ENCODE peak calls at places on chromosomes 4 and X, in four cellular contexts. One of them, this sample, is unnamed.

GRCh38 chr4:29970626-29971025 is 749.5 kb upstream of the PCDH7 start:
- DNase-seq in K562: no peak
- DNase-seq in HepG2: no peak
- DNase-seq in GM12878: no peak
- DNase-seq in this sample: peak

GRCh38 chrX:153766098-153766817 is 2.2 kb downstream of the PLXNB3 start:
- DNase-seq in HepG2: peak
- DNase-seq in GM12878: no peak
- DNase-seq in K562: peak
- DNase-seq in this sample: no peak

GRCh38 chr4:53595204-53595603 is 3.9 kb upstream of the LNX1 start:
- DNase-seq in HepG2: no peak
- DNase-seq in K562: no peak
- DNase-seq in GM12878: no peak
- DNase-seq in this sample: no peak

GRCh38 chrX:40501456-40501855 is 79.3 kb upstream of the ATP6AP2 start:
- DNase-seq in K562: no peak
- DNase-seq in GM12878: no peak
- DNase-seq in HepG2: no peak
- DNase-seq in this sample: no peak

GRCh38 chr4:69760455-69760854 is at the start of gene SULT1B1:
- DNase-seq in HepG2: no peak
- DNase-seq in GM12878: no peak
- DNase-seq in K562: no peak
- DNase-seq in this sample: no peak

GRCh38 chrX:150086371-150086770 is 148.1 kb upstream of the EOLA2 start:
- DNase-seq in HepG2: peak
- DNase-seq in GM12878: no peak
- DNase-seq in K562: no peak
- DNase-seq in this sample: no peak

GRCh38 chr4:61200195-61200990 is at the start of gene ADGRL3:
- DNase-seq in K562: peak
- DNase-seq in GM12878: no peak
- DNase-seq in HepG2: no peak
- DNase-seq in this sample: peak

GRCh38 chr4:15213415-15213814 is 211.1 kb downstream of the CPEB2 start:
- DNase-seq in HepG2: no peak
- DNase-seq in GM12878: no peak
- DNase-seq in K562: no peak
- DNase-seq in this sample: no peak

GRCh38 chr4:38111717-38112116 is 151.5 kb downstream of the PTTG2 start:
- DNase-seq in K562: no peak
- DNase-seq in GM12878: no peak
- DNase-seq in HepG2: no peak
- DNase-seq in this sample: no peak

GRCh38 chr4:38948551-38948950 is 80.9 kb downstream of the FAM114A1 start:
- DNase-seq in HepG2: no peak
- DNase-seq in GM12878: no peak
- DNase-seq in K562: no peak
- DNase-seq in this sample: no peak

GRCh38 chr4:41334182-41334581 is 77.5 kb downstream of the UCHL1 start:
- DNase-seq in GM12878: no peak
- DNase-seq in K562: no peak
- DNase-seq in HepG2: no peak
- DNase-seq in this sample: no peak

GRCh38 chr4:24497221-24497620 is 87.1 kb downstream of the DHX15 start:
- DNase-seq in K562: no peak
- DNase-seq in GM12878: no peak
- DNase-seq in HepG2: no peak
- DNase-seq in this sample: no peak

GRCh38 chr4:25879991-25880641 is 17.3 kb upstream of the SEL1L3 start:
- DNase-seq in K562: no peak
- DNase-seq in HepG2: no peak
- DNase-seq in GM12878: no peak
- DNase-seq in this sample: no peak

GRCh38 chrX:19599253-19599652 is 83.9 kb upstream of the MAP3K15 start:
- DNase-seq in HepG2: no peak
- DNase-seq in GM12878: no peak
- DNase-seq in K562: no peak
- DNase-seq in this sample: no peak

GRCh38 chrX:134745636-134746378 is 87.5 kb upstream of the PLAC1 start:
- DNase-seq in GM12878: no peak
- DNase-seq in HepG2: no peak
- DNase-seq in K562: no peak
- DNase-seq in this sample: no peak

GRCh38 chr4:105291920-105292319 is 145.2 kb downstream of the TET2 start:
- DNase-seq in K562: no peak
- DNase-seq in GM12878: no peak
- DNase-seq in HepG2: no peak
- DNase-seq in this sample: no peak

GRCh38 chr4:110032603-110033002 is 119.9 kb downstream of the EGF start:
- DNase-seq in K562: no peak
- DNase-seq in HepG2: no peak
- DNase-seq in GM12878: no peak
- DNase-seq in this sample: no peak

GRCh38 chr4:42167709-42168108 is 15.3 kb upstream of the BEND4 start:
- DNase-seq in GM12878: peak
- DNase-seq in K562: no peak
- DNase-seq in HepG2: no peak
- DNase-seq in this sample: no peak

GRCh38 chr4:12852338-12853307 is 631.5 kb downstream of the RAB28 start:
- DNase-seq in HepG2: peak
- DNase-seq in GM12878: no peak
- DNase-seq in K562: peak
- DNase-seq in this sample: peak

GRCh38 chr4:169033660-169034059 is 23.6 kb upstream of the CBR4 start:
- DNase-seq in HepG2: no peak
- DNase-seq in K562: peak
- DNase-seq in GM12878: no peak
- DNase-seq in this sample: peak

GRCh38 chr4:26731342-26731741 is 129.3 kb upstream of the STIM2 start:
- DNase-seq in HepG2: no peak
- DNase-seq in GM12878: peak
- DNase-seq in K562: no peak
- DNase-seq in this sample: no peak

GRCh38 chr4:92172203-92172602 is 131.6 kb upstream of the GRID2 start:
- DNase-seq in HepG2: no peak
- DNase-seq in K562: no peak
- DNase-seq in GM12878: no peak
- DNase-seq in this sample: no peak

GRCh38 chr4:182698212-182698611 is 219.0 kb downstream of the DCTD start:
- DNase-seq in K562: no peak
- DNase-seq in HepG2: no peak
- DNase-seq in GM12878: no peak
- DNase-seq in this sample: no peak

GRCh38 chr4:7144374-7145290 is 47.7 kb upstream of the SORCS2 start:
- DNase-seq in K562: no peak
- DNase-seq in HepG2: no peak
- DNase-seq in GM12878: no peak
- DNase-seq in this sample: no peak

GRCh38 chr4:99945718-99946345 is 586 bp downstream of the DNAJB14 start:
- DNase-seq in GM12878: no peak
- DNase-seq in HepG2: peak
- DNase-seq in K562: peak
- DNase-seq in this sample: peak

GRCh38 chrX:107823456-107823855 is 2.2 kb upstream of the MID2 start:
- DNase-seq in GM12878: no peak
- DNase-seq in HepG2: no peak
- DNase-seq in K562: no peak
- DNase-seq in this sample: no peak

GRCh38 chrX:115226929-115227328 is 7.0 kb downstream of the LRCH2 start:
- DNase-seq in GM12878: no peak
- DNase-seq in K562: no peak
- DNase-seq in HepG2: peak
- DNase-seq in this sample: no peak

GRCh38 chr4:176191974-176192373 is 3.4 kb downstream of the SPATA4 start:
- DNase-seq in K562: no peak
- DNase-seq in HepG2: no peak
- DNase-seq in GM12878: no peak
- DNase-seq in this sample: no peak

GRCh38 chrX:8730812-8731578 is 942 bp downstream of the ANOS1 start:
- DNase-seq in GM12878: no peak
- DNase-seq in HepG2: no peak
- DNase-seq in K562: no peak
- DNase-seq in this sample: no peak

GRCh38 chr4:130738233-130738632 is 1642.3 kb downstream of the C4orf33 start:
- DNase-seq in K562: no peak
- DNase-seq in GM12878: no peak
- DNase-seq in HepG2: no peak
- DNase-seq in this sample: no peak

GRCh38 chr4:15691346-15692140 is 9.9 kb downstream of the FAM200B start:
- DNase-seq in K562: no peak
- DNase-seq in HepG2: peak
- DNase-seq in GM12878: no peak
- DNase-seq in this sample: no peak

GRCh38 chr4:184259866-184260265 is 42.2 kb upstream of the ENPP6 start:
- DNase-seq in K562: no peak
- DNase-seq in GM12878: no peak
- DNase-seq in HepG2: no peak
- DNase-seq in this sample: no peak

GRCh38 chr4:1721666-1722550 is 587 bp downstream of the TACC3 start:
- DNase-seq in HepG2: no peak
- DNase-seq in GM12878: no peak
- DNase-seq in K562: peak
- DNase-seq in this sample: no peak

GRCh38 chr4:1720163-1720983 is 750 bp downstream of the TMEM129 start:
- DNase-seq in HepG2: no peak
- DNase-seq in K562: peak
- DNase-seq in GM12878: no peak
- DNase-seq in this sample: no peak

GRCh38 chr4:1722551-1723071 is 1.3 kb downstream of the TACC3 start:
- DNase-seq in HepG2: no peak
- DNase-seq in GM12878: no peak
- DNase-seq in K562: no peak
- DNase-seq in this sample: no peak

GRCh38 chr4:1723131-1723801 is 1.9 kb downstream of the TACC3 start:
- DNase-seq in GM12878: no peak
- DNase-seq in K562: no peak
- DNase-seq in HepG2: no peak
- DNase-seq in this sample: no peak

DNA sequence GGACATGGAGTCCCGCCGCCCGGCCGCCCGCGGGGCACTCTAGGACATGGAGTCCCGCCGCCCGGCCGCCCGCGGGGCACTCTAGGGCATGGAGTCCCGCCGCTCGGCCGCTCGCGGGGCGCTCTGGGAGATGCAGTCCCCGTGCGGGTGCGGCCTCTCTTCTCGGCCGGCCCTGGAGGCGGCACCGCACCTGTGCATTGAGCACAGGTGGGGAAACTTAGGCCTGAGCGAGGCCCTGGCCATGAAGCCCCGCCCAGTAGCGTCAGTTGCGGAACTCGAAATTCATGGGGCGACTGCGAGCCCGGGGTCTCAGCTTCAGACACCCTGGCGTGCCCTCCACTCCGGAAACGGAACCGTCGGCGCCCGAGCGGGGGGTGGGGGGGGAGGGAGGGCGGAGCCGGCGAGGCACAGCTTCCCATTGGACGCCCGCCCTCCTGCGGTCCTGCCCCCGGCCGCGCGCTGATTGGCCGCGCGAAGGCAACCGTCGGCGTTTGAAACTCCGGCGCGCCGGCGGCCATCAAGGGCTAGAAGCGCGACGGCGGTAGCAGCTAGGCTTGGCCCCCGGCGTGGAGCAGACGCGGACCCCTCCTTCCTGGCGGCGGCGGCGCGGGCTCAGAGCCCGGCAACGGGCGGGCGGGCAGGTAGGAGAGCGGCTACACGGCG is at the start of the genes TACC3 and TMEM129:
- DNase-seq in HepG2: peak
- DNase-seq in GM12878: peak
- DNase-seq in K562: peak
- DNase-seq in this sample: peak
- TF ChIP-seq BHLHE40 in HepG2: peak
- TF ChIP-seq BHLHE40 in GM12878: no peak
- TF ChIP-seq BHLHE40 in K562: no peak
- TF ChIP-seq BHLHE40 in this sample: no peak

GRCh38 chr4:98261291-98262271 is at the start of gene RAP1GDS1:
- DNase-seq in HepG2: peak
- DNase-seq in K562: peak
- DNase-seq in GM12878: no peak
- DNase-seq in this sample: peak
- TF ChIP-seq SP1 in HepG2: no peak
- TF ChIP-seq SP1 in K562: no peak
- TF ChIP-seq SP1 in GM12878: no peak
- TF ChIP-seq SP1 in this sample: no peak

GRCh38 chr4:108049406-108049805 is 59.7 kb downstream of the HADH start:
- DNase-seq in HepG2: no peak
- DNase-seq in GM12878: no peak
- DNase-seq in K562: no peak
- DNase-seq in this sample: no peak
- TF ChIP-seq BHLHE40 in HepG2: no peak
- TF ChIP-seq BHLHE40 in GM12878: no peak
- TF ChIP-seq BHLHE40 in K562: no peak
- TF ChIP-seq BHLHE40 in this sample: no peak

DNA sequence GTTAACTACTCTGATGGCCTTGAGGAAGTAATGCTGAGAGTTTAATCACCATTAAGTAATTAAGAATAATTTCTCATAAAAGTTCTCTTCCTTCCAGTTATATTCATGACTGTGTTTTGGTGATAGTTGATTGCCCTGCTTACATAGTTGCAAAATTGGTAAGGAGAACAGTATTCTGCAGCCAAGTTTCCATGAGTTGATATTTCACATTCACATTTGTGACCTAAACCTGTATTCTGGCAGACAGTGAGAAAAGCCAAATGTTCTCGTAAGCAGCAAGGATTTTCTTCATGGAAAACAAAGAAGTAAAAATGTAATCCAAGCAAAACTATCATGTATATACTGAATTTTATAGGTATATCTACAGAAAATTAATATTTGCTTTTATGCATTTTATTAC is 187.8 kb upstream of the NUDT6 start:
- DNase-seq in K562: no peak
- DNase-seq in GM12878: no peak
- DNase-seq in HepG2: no peak
- DNase-seq in this sample: no peak
- TF ChIP-seq SP1 in K562: no peak
- TF ChIP-seq SP1 in GM12878: no peak
- TF ChIP-seq SP1 in HepG2: no peak
- TF ChIP-seq SP1 in this sample: no peak

GRCh38 chr4:8913121-8913857 is 41.6 kb upstream of the HMX1 start:
- DNase-seq in K562: peak
- DNase-seq in HepG2: no peak
- DNase-seq in GM12878: no peak
- DNase-seq in this sample: no peak

GRCh38 chr4:8913858-8914460 is 42.3 kb upstream of the HMX1 start:
- DNase-seq in HepG2: no peak
- DNase-seq in K562: peak
- DNase-seq in GM12878: no peak
- DNase-seq in this sample: no peak

GRCh38 chr4:8911311-8912088 is 39.9 kb upstream of the HMX1 start:
- DNase-seq in HepG2: no peak
- DNase-seq in GM12878: no peak
- DNase-seq in K562: no peak
- DNase-seq in this sample: no peak

GRCh38 chr4:8912089-8912455 is 40.4 kb upstream of the HMX1 start:
- DNase-seq in GM12878: no peak
- DNase-seq in K562: no peak
- DNase-seq in HepG2: no peak
- DNase-seq in this sample: no peak

GRCh38 chr4:8912506-8912905 is 40.9 kb upstream of the HMX1 start:
- DNase-seq in K562: peak
- DNase-seq in HepG2: no peak
- DNase-seq in GM12878: no peak
- DNase-seq in this sample: no peak
- TF ChIP-seq BHLHE40 in K562: no peak
- TF ChIP-seq BHLHE40 in HepG2: no peak
- TF ChIP-seq BHLHE40 in GM12878: no peak
- TF ChIP-seq BHLHE40 in this sample: no peak